ENCODE peak calls at places on chromosomes 4 and X, in ten cellular contexts. V is renal cortical epithelial cell; D is aorta; N is heart left ventricle; E is central memory CD8-positive, alpha-beta T cell; P is kidney epithelial cell; T is hippocampal formation; R is lower leg skin; G is activated T-cell treated with anti-CD3 and anti-CD28 coated beads for 1 hour; M is astrocyte of the spinal cord. W is an unnamed sample.

GRCh38 chrX:110026099-110026844 is 23.4 kb downstream of the TMEM164 start:
- DNase-seq in V (peak; percentile 90), D (no peak), N (no peak), E (no peak), P (no peak), T (no peak), R (peak; percentile 31), G (no peak), M (peak; percentile 28), W (no peak)

GRCh38 chr4:16598241-16599224 is 299.9 kb downstream of the LDB2 start:
- DNase-seq in V (no peak), D (no peak), N (no peak), E (no peak), P (no peak), T (no peak), R (no peak), G (no peak), M (peak; percentile 63), W (no peak)

GRCh38 chr4:113639311-113639710 is 122.2 kb downstream of the CAMK2D start:
- DNase-seq in V (no peak), D (no peak), N (no peak), E (no peak), P (no peak), T (peak; percentile 5), R (no peak), G (no peak), M (no peak), W (no peak)

GRCh38 chrX:65587616-65588526 is 53.3 kb upstream of the LAS1L start:
- DNase-seq in V (peak; percentile 45), D (peak; percentile 92), N (peak; percentile 65), E (no peak), P (no peak), T (peak; percentile 34), R (peak; percentile 67), G (no peak), M (peak; percentile 58), W (no peak)

GRCh38 chr4:8939160-8939855 is 67.7 kb upstream of the HMX1 start:
- DNase-seq in V (no peak), D (no peak), N (no peak), E (no peak), P (no peak), T (no peak), R (no peak), G (no peak), M (no peak), W (no peak)

GRCh38 chr4:30938956-30939528 is 218.9 kb downstream of the PCDH7 start:
- DNase-seq in V (no peak), D (no peak), N (no peak), E (no peak), P (no peak), T (no peak), R (no peak), G (no peak), M (no peak), W (no peak)

GRCh38 chr4:20124317-20125026 is 127.2 kb upstream of the SLIT2 start:
- DNase-seq in V (no peak), D (no peak), N (no peak), E (no peak), P (no peak), T (no peak), R (no peak), G (no peak), M (no peak), W (no peak)

GRCh38 chrX:106621836-106622235 is 10.1 kb downstream of the RADX start:
- DNase-seq in V (no peak), D (no peak), N (no peak), E (no peak), P (no peak), T (no peak), R (no peak), G (no peak), M (no peak), W (no peak)

GRCh38 chr4:18366762-18367358 is 345.3 kb upstream of the LCORL start:
- DNase-seq in V (peak; percentile 38), D (no peak), N (no peak), E (no peak), P (no peak), T (no peak), R (no peak), G (no peak), M (peak; percentile 19), W (no peak)

GRCh38 chr4:132003593-132003992 is 1145.5 kb upstream of the PCDH10 start:
- DNase-seq in V (no peak), D (no peak), N (no peak), E (no peak), P (no peak), T (no peak), R (no peak), G (no peak), M (no peak), W (no peak)

GRCh38 chr4:140012688-140013087 is 141.3 kb downstream of the MAML3 start:
- DNase-seq in V (peak; percentile 74), D (no peak), N (peak; percentile 64), E (peak; percentile 19), P (peak; percentile 21), T (peak; percentile 37), R (peak; percentile 27), G (peak; percentile 49), M (peak; percentile 89), W (peak; percentile 79)

GRCh38 chrX:103254171-103254824 is 657 bp downstream of the TCEAL8 start:
- DNase-seq in V (peak; percentile 61), D (no peak), N (peak; percentile 53), E (no peak), P (peak; percentile 34), T (peak; percentile 41), R (peak; percentile 19), G (no peak), M (peak; percentile 40), W (peak; percentile 2)

GRCh38 chrX:103453655-103454054 is 65.6 kb downstream of the RAB40A start:
- DNase-seq in V (peak; percentile 40), D (no peak), N (no peak), E (no peak), P (peak; percentile 26), T (no peak), R (no peak), G (no peak), M (peak; percentile 89), W (peak; percentile 83)

GRCh38 chr4:3704669-3705068 is 61.5 kb upstream of the ADRA2C start:
- DNase-seq in V (no peak), D (peak; percentile 57), N (no peak), E (no peak), P (no peak), T (no peak), R (no peak), G (no peak), M (no peak), W (no peak)

GRCh38 chrX:150649096-150649870 is 43.9 kb upstream of the MTMR1 start:
- DNase-seq in V (peak; percentile 9), D (peak; percentile 73), N (peak; percentile 6), E (no peak), P (no peak), T (no peak), R (no peak), G (no peak), M (peak; percentile 45), W (no peak)

GRCh38 chr4:170047774-170048354 is 21.7 kb upstream of the MFAP3L start:
- DNase-seq in V (peak; percentile 70), D (no peak), N (peak; percentile 16), E (peak; percentile 23), P (peak; percentile 39), T (peak; percentile 11), R (peak; percentile 31), G (peak; percentile 42), M (peak; percentile 81), W (peak; percentile 29)

GRCh38 chr4:183011213-183011907 is 87.7 kb upstream of the WWC2 start:
- DNase-seq in V (no peak), D (no peak), N (no peak), E (no peak), P (no peak), T (no peak), R (no peak), G (no peak), M (no peak), W (no peak)

GRCh38 chr4:6658635-6659075 is 18.2 kb downstream of the MRFAP1 start:
- DNase-seq in V (no peak), D (peak; percentile 87), N (no peak), E (peak; percentile 37), P (no peak), T (no peak), R (no peak), G (peak; percentile 46), M (no peak), W (no peak)

GRCh38 chr4:186204103-186204559 is 12.8 kb downstream of the CYP4V2 start:
- DNase-seq in V (no peak), D (no peak), N (no peak), E (peak; percentile 76), P (no peak), T (no peak), R (peak; percentile 21), G (peak; percentile 47), M (no peak), W (no peak)

GRCh38 chrX:66914082-66914481 is 275.2 kb upstream of the EDA2R start:
- DNase-seq in V (peak; percentile 55), D (no peak), N (no peak), E (no peak), P (no peak), T (no peak), R (no peak), G (no peak), M (no peak), W (no peak)

GRCh38 chr4:7351014-7351413 is 83.7 kb downstream of the PSAPL1 start:
- DNase-seq in V (no peak), D (no peak), N (no peak), E (no peak), P (no peak), T (peak; percentile 80), R (no peak), G (no peak), M (no peak), W (no peak)

GRCh38 chrX:120310861-120311631 is at the start of gene TMEM255A:
- DNase-seq in V (no peak), D (no peak), N (peak; percentile 7), E (no peak), P (no peak), T (peak; percentile 42), R (no peak), G (no peak), M (peak; percentile 3), W (no peak)